ENCODE peak calls at places on chromosomes 5 and 9, in seven cellular contexts. One of them, this sample, is unnamed.

GRCh38 chr9:84953797-84954695 is 284.5 kb downstream of the NTRK2 start:
- DNase-seq in effector memory CD4-positive, alpha-beta T cell: no peak
- DNase-seq in cardiac muscle cell: peak; percentile 69
- DNase-seq in anterior cingulate cortex: peak; percentile 87
- DNase-seq in endothelial cell: peak; percentile 89
- DNase-seq in glutamatergic neuron: peak; percentile 90
- DNase-seq in stimulated activated naive B cell treated with anti-CD40 and anti-IgM and Interleukin-4, amounts not matched to agents 10 μg/mL and 1 μg/mL and 100 μg/mL, for 72 hours: peak; percentile 38
- DNase-seq in this sample: peak; percentile 65

GRCh38 chr5:9905661-9906060 is 275.5 kb upstream of the TAS2R1 start:
- DNase-seq in effector memory CD4-positive, alpha-beta T cell: no peak
- DNase-seq in cardiac muscle cell: peak; percentile 44
- DNase-seq in anterior cingulate cortex: no peak
- DNase-seq in endothelial cell: no peak
- DNase-seq in glutamatergic neuron: no peak
- DNase-seq in stimulated activated naive B cell treated with anti-CD40 and anti-IgM and Interleukin-4, amounts not matched to agents 10 μg/mL and 1 μg/mL and 100 μg/mL, for 72 hours: no peak
- DNase-seq in this sample: no peak

GRCh38 chr5:38450627-38451371 is 105.6 kb downstream of the LIFR start:
- DNase-seq in effector memory CD4-positive, alpha-beta T cell: no peak
- DNase-seq in cardiac muscle cell: no peak
- DNase-seq in anterior cingulate cortex: no peak
- DNase-seq in endothelial cell: no peak
- DNase-seq in glutamatergic neuron: no peak
- DNase-seq in stimulated activated naive B cell treated with anti-CD40 and anti-IgM and Interleukin-4, amounts not matched to agents 10 μg/mL and 1 μg/mL and 100 μg/mL, for 72 hours: no peak
- DNase-seq in this sample: no peak

GRCh38 chr9:2916382-2916985 is 72.6 kb upstream of the PUM3 start:
- DNase-seq in effector memory CD4-positive, alpha-beta T cell: no peak
- DNase-seq in cardiac muscle cell: no peak
- DNase-seq in anterior cingulate cortex: no peak
- DNase-seq in endothelial cell: no peak
- DNase-seq in glutamatergic neuron: no peak
- DNase-seq in stimulated activated naive B cell treated with anti-CD40 and anti-IgM and Interleukin-4, amounts not matched to agents 10 μg/mL and 1 μg/mL and 100 μg/mL, for 72 hours: no peak
- DNase-seq in this sample: no peak

GRCh38 chr9:91777437-91777836 is 172.6 kb downstream of the ROR2 start:
- DNase-seq in effector memory CD4-positive, alpha-beta T cell: no peak
- DNase-seq in cardiac muscle cell: peak; percentile 91
- DNase-seq in anterior cingulate cortex: no peak
- DNase-seq in endothelial cell: no peak
- DNase-seq in glutamatergic neuron: no peak
- DNase-seq in stimulated activated naive B cell treated with anti-CD40 and anti-IgM and Interleukin-4, amounts not matched to agents 10 μg/mL and 1 μg/mL and 100 μg/mL, for 72 hours: no peak
- DNase-seq in this sample: no peak

GRCh38 chr5:59335544-59335943 is 558.0 kb downstream of the PDE4D start:
- DNase-seq in effector memory CD4-positive, alpha-beta T cell: no peak
- DNase-seq in cardiac muscle cell: no peak
- DNase-seq in anterior cingulate cortex: no peak
- DNase-seq in endothelial cell: no peak
- DNase-seq in glutamatergic neuron: no peak
- DNase-seq in stimulated activated naive B cell treated with anti-CD40 and anti-IgM and Interleukin-4, amounts not matched to agents 10 μg/mL and 1 μg/mL and 100 μg/mL, for 72 hours: no peak
- DNase-seq in this sample: no peak

GRCh38 chr9:69120380-69121154 is 53.5 kb upstream of the TJP2 start:
- DNase-seq in effector memory CD4-positive, alpha-beta T cell: no peak
- DNase-seq in cardiac muscle cell: peak; percentile 24
- DNase-seq in anterior cingulate cortex: no peak
- DNase-seq in endothelial cell: peak; percentile 59
- DNase-seq in glutamatergic neuron: no peak
- DNase-seq in stimulated activated naive B cell treated with anti-CD40 and anti-IgM and Interleukin-4, amounts not matched to agents 10 μg/mL and 1 μg/mL and 100 μg/mL, for 72 hours: no peak
- DNase-seq in this sample: peak; percentile 51

GRCh38 chr9:98536542-98537173 is 172.1 kb downstream of the GABBR2 start:
- DNase-seq in effector memory CD4-positive, alpha-beta T cell: no peak
- DNase-seq in cardiac muscle cell: peak; percentile 15
- DNase-seq in anterior cingulate cortex: no peak
- DNase-seq in endothelial cell: peak; percentile 26
- DNase-seq in glutamatergic neuron: no peak
- DNase-seq in stimulated activated naive B cell treated with anti-CD40 and anti-IgM and Interleukin-4, amounts not matched to agents 10 μg/mL and 1 μg/mL and 100 μg/mL, for 72 hours: peak; percentile 5
- DNase-seq in this sample: peak; percentile 20

GRCh38 chr5:173869316-173869715 is 18.8 kb upstream of the CPEB4 start:
- DNase-seq in effector memory CD4-positive, alpha-beta T cell: no peak
- DNase-seq in cardiac muscle cell: no peak
- DNase-seq in anterior cingulate cortex: peak; percentile 45
- DNase-seq in endothelial cell: no peak
- DNase-seq in glutamatergic neuron: no peak
- DNase-seq in stimulated activated naive B cell treated with anti-CD40 and anti-IgM and Interleukin-4, amounts not matched to agents 10 μg/mL and 1 μg/mL and 100 μg/mL, for 72 hours: no peak
- DNase-seq in this sample: no peak

GRCh38 chr5:39274388-39275085 is 55.2 kb upstream of the FYB1 start:
- DNase-seq in effector memory CD4-positive, alpha-beta T cell: no peak
- DNase-seq in cardiac muscle cell: peak; percentile 13
- DNase-seq in anterior cingulate cortex: no peak
- DNase-seq in endothelial cell: no peak
- DNase-seq in glutamatergic neuron: no peak
- DNase-seq in stimulated activated naive B cell treated with anti-CD40 and anti-IgM and Interleukin-4, amounts not matched to agents 10 μg/mL and 1 μg/mL and 100 μg/mL, for 72 hours: no peak
- DNase-seq in this sample: peak; percentile 40

GRCh38 chr9:95005276-95006141 is 279.0 kb downstream of the AOPEP start:
- DNase-seq in effector memory CD4-positive, alpha-beta T cell: no peak
- DNase-seq in cardiac muscle cell: no peak
- DNase-seq in anterior cingulate cortex: no peak
- DNase-seq in endothelial cell: no peak
- DNase-seq in glutamatergic neuron: no peak
- DNase-seq in stimulated activated naive B cell treated with anti-CD40 and anti-IgM and Interleukin-4, amounts not matched to agents 10 μg/mL and 1 μg/mL and 100 μg/mL, for 72 hours: no peak
- DNase-seq in this sample: no peak

This sample was measured in GM19239.